ENCODE peak calls at places on chromosomes 7 and 10, in six cellular contexts. A is cardiac muscle cell, Z is PC-3, Q is tibial nerve, R is uterus, H is GM23248. T is an unnamed sample.
A peak's percentile ranks its signal among the peaks of the same experiment; 100 is the strongest.

GRCh38 chr7:38824948-38825347 is 84.0 kb downstream of the VPS41 start:
- DNase-seq in A (no peak), Z (no peak), Q (no peak), R (no peak), H (no peak), T (no peak)

GRCh38 chr7:114086491-114086905 is 167.7 kb upstream of the PPP1R3A start:
- DNase-seq in A (peak; percentile 30), Z (no peak), Q (no peak), R (peak; percentile 30), H (peak; percentile 47), T (peak; percentile 48)

GRCh38 chr7:40219917-40220316 is 85.1 kb downstream of the SUGCT start:
- DNase-seq in A (no peak), Z (peak; percentile 36), Q (no peak), R (no peak), H (peak; percentile 78), T (no peak)

GRCh38 chr7:147937428-147937827 is 653.1 kb upstream of the C7orf33 start:
- DNase-seq in A (no peak), Z (peak; percentile 49), Q (no peak), R (no peak), H (no peak), T (no peak)

GRCh38 chr10:42941790-42942189 is 135.1 kb upstream of the RET start:
- DNase-seq in A (no peak), Z (no peak), Q (no peak), R (no peak), H (no peak), T (no peak)

GRCh38 chr7:74222851-74223710 is 13.3 kb downstream of the LAT2 start:
- DNase-seq in A (no peak), Z (no peak), Q (no peak), R (no peak), H (no peak), T (peak; percentile 22)

GRCh38 chr7:43294080-43294630 is 181.7 kb downstream of the HECW1 start:
- DNase-seq in A (no peak), Z (peak; percentile 84), Q (no peak), R (peak; percentile 39), H (peak; percentile 87), T (no peak)

GRCh38 chr7:141158562-141158961 is 84.7 kb downstream of the TMEM178B start:
- DNase-seq in A (no peak), Z (peak; percentile 69), Q (peak; percentile 47), R (no peak), H (peak; percentile 81), T (no peak)

GRCh38 chr10:87782721-87783120 is 35.3 kb downstream of the ATAD1 start:
- DNase-seq in A (no peak), Z (no peak), Q (no peak), R (no peak), H (no peak), T (no peak)

GRCh38 chr7:76074306-76074971 is 26.5 kb downstream of the MDH2 start:
- DNase-seq in A (no peak), Z (no peak), Q (no peak), R (no peak), H (no peak), T (peak; percentile 17)

GRCh38 chr7:63080831-63081230 is 917.8 kb upstream of the ZNF722 start:
- DNase-seq in A (no peak), Z (no peak), Q (no peak), R (no peak), H (no peak), T (no peak)

GRCh38 chr10:127912607-127913367 is 5.9 kb downstream of the PTPRE start:
- DNase-seq in A (no peak), Z (no peak), Q (no peak), R (no peak), H (no peak), T (no peak)

GRCh38 chr10:79056736-79057391 is 11.9 kb upstream of the ZMIZ1 start:
- DNase-seq in A (no peak), Z (no peak), Q (no peak), R (peak; percentile 7), H (no peak), T (peak; percentile 86)

GRCh38 chr7:158966780-158967390 is 110.5 kb downstream of the DYNC2I1 start:
- DNase-seq in A (no peak), Z (no peak), Q (no peak), R (no peak), H (no peak), T (no peak)

GRCh38 chr10:12241810-12242529 is 46.0 kb downstream of the CDC123 start:
- DNase-seq in A (no peak), Z (no peak), Q (no peak), R (no peak), H (no peak), T (no peak)

GRCh38 chr7:33996899-33997298 is 91.6 kb downstream of the BMPER start:
- DNase-seq in A (no peak), Z (no peak), Q (no peak), R (no peak), H (no peak), T (no peak)

DNA sequence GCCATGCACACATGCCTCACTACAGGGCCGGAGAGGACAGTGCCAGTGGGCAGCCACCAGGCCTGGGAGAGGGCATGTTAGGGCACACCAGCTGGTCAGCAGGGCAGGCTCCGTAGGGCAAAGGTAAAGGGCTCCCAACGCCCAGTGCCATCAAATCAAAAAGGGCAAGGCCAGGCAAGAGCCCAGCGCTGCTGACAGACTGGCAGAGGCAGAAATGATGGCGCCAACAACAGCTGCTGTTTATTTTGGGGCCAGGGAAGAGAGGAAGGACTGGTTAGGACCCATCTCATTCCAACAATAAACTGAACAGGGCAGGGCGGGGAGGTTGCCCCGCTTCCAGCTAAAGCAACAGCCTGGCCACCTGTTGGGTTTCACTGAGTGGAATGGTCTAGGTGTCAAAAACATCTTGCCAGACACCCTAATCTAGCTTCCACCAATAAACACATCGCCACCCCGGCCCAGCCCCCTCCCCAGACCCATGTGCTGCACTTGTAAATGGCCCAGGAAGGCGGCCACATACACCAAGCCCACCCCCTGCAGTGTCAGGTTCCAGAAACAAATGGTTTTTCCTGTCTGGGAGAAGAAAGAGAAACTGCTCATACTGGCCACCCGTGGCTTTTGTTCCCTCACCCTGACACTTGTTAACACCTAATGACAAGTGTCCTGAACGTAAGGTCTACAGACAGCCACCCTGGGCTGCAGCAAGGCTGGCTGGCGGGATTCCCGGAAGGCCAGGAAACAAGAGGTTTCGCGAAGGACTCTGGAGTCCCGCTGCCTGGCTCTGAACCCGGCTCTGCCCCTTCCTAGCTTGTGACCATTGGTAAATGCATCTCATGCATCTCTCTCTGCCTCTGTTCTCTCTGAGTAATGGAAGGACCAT is 15.3 kb downstream of the SH3PXD2A start:
- DNase-seq in A (peak; percentile 87), Z (no peak), Q (no peak), R (no peak), H (no peak), T (peak; percentile 77)
- H3K4me3 ChIP-seq in A (no peak overlapping the region), Z (no peak overlapping the region), Q (no peak overlapping the region), R (no peak overlapping the region), H (no peak overlapping the region), T (no peak overlapping the region)

GRCh38 chr7:152115021-152115718 is 89.7 kb downstream of the GALNT11 start:
- DNase-seq in A (no peak), Z (no peak), Q (no peak), R (no peak), H (no peak), T (no peak)
- H3K36me3 ChIP-seq in A (peaks cover 38% of the 10 kb centered on the region), Z (peaks cover 6% of the 10 kb centered on the region), Q (peaks cover 94% of the 10 kb centered on the region), R (no peaks in the 10 kb centered on the region), H (peaks cover 35% of the 10 kb centered on the region), T (peaks cover 11% of the 10 kb centered on the region)

GRCh38 chr7:157719008-157719682 is 382.3 kb downstream of the DNAJB6 start:
- DNase-seq in A (no peak), Z (no peak), Q (no peak), R (no peak), H (no peak), T (peak; percentile 47)
- H3K27me3 ChIP-seq in A (no peaks in the 10 kb centered on the region), Z (peaks cover 47% of the 10 kb centered on the region), Q (no peaks in the 10 kb centered on the region), R (no peaks in the 10 kb centered on the region), H (no peaks in the 10 kb centered on the region), T (no peaks in the 10 kb centered on the region)

DNA sequence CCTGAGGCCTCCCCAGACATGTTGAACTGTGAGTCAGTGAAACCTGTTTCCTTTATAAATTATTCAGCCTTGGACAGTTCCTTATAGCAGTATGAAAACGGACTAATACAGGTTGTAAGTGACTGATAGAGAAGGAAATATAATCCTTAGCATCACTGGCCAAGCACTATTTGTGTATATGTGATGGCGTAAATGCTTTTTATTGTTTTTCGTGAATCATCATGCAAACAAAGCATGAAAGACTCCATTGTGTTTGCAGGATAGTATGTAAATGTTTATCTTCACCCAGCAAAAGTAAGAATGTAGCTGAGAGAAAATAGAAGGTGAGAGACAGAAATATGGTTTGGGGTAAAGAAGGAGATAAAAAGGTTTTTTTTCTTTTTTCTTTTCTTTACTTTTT is 92.5 kb upstream of the LRGUK start:
- DNase-seq in A (no peak), Z (peak; percentile 84), Q (no peak), R (no peak), H (no peak), T (no peak)
- H3K4me3 ChIP-seq in A (no peak overlapping the region), Z (no peak overlapping the region), Q (no peak overlapping the region), R (no peak overlapping the region), H (no peak overlapping the region), T (no peak overlapping the region)

GRCh38 chr10:113933894-113934532 is 79.6 kb downstream of the NHLRC2 start:
- DNase-seq in A (no peak), Z (no peak), Q (no peak), R (no peak), H (no peak), T (no peak)

GRCh38 chr10:113929522-113929921 is 75.1 kb downstream of the NHLRC2 start:
- DNase-seq in A (no peak), Z (no peak), Q (no peak), R (no peak), H (no peak), T (no peak)

GRCh38 chr10:113927440-113927839 is 73.0 kb downstream of the NHLRC2 start:
- DNase-seq in A (no peak), Z (no peak), Q (no peak), R (no peak), H (no peak), T (no peak)

GRCh38 chr10:113932854-113933253 is 78.4 kb downstream of the NHLRC2 start:
- DNase-seq in A (no peak), Z (no peak), Q (no peak), R (no peak), H (no peak), T (no peak)

DNA sequence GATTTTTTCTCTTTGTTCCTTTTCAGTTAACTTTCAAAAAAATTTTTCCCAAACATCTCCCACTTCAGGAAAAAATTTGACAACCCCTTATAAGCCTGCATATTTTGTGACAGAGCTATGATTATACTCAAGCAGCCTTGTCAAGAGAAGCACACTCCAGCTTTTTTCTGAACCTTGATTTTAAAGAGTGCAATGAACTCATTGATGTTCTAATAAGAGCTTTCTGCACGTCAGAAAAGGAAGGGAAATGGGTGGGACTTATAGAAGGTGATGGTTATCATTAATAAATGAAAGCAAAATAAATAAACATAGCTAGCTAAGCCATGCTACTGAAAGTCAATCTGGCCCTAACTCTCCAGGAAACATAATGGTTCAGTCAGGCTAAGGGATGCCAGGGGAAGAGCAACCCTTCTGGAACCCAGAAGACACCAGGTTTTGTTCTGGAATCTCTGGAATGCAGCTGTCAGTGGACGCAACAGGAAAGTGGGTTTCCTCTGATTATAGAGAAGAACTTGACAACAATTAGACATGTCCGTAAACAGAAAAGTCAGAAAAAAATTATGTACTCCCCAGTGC is 76.1 kb downstream of the NHLRC2 start:
- DNase-seq in A (no peak), Z (no peak), Q (no peak), R (no peak), H (no peak), T (no peak)
- H3K36me3 ChIP-seq in A (no peaks in the 10 kb centered on the region), Z (no peaks in the 10 kb centered on the region), Q (no peaks in the 10 kb centered on the region), R (no peaks in the 10 kb centered on the region), H (no peaks in the 10 kb centered on the region), T (no peaks in the 10 kb centered on the region)

T was measured in H7.